ENCODE peak calls at places on chromosomes 7 and 10, in four cellular contexts. O is HL-60, G is heart right ventricle, E is dorsolateral prefrontal cortex. A is an unnamed sample.

GRCh38 chr10:106938448-106939014 is 226.0 kb downstream of the SORCS1 start:
- DNase-seq in O (no peak), G (no peak), E (no peak), A (no peak)

GRCh38 chr10:133162178-133162909 is 2.3 kb downstream of the KNDC1 start:
- DNase-seq in O (no peak), G (no peak), E (no peak), A (no peak)

GRCh38 chr10:70537398-70538194 is 59.0 kb downstream of the PALD1 start:
- DNase-seq in O (no peak), G (no peak), E (no peak), A (peak)

GRCh38 chr7:26574476-26574875 is 282.8 kb downstream of the SNX10 start:
- DNase-seq in O (no peak), G (no peak), E (no peak), A (no peak)

GRCh38 chr7:98215561-98216495 is 4.6 kb downstream of the BHLHA15 start:
- DNase-seq in O (no peak), G (no peak), E (no peak), A (no peak)

GRCh38 chr10:91140995-91141549 is 79.4 kb upstream of the PCGF5 start:
- DNase-seq in O (no peak), G (no peak), E (no peak), A (no peak)

GRCh38 chr7:45601094-45601493 is 26.9 kb downstream of the ADCY1 start:
- DNase-seq in O (no peak), G (no peak), E (no peak), A (no peak)

GRCh38 chr10:20858292-20859124 is 38.6 kb downstream of the NEBL start:
- DNase-seq in O (no peak), G (no peak), E (no peak), A (no peak)

GRCh38 chr10:49498465-49498864 is 40.5 kb downstream of the ERCC6 start:
- DNase-seq in O (no peak), G (no peak), E (no peak), A (no peak)

GRCh38 chr7:157271991-157272324 is 64.8 kb upstream of the DNAJB6 start:
- DNase-seq in O (no peak), G (no peak), E (no peak), A (no peak)

GRCh38 chr7:42106562-42106961 is 130.4 kb downstream of the GLI3 start:
- DNase-seq in O (no peak), G (no peak), E (no peak), A (no peak)

GRCh38 chr7:88597941-88598425 is 161.5 kb upstream of the ZNF804B start:
- DNase-seq in O (no peak), G (no peak), E (no peak), A (no peak)

GRCh38 chr10:132101529-132101928 is 35.8 kb downstream of the JAKMIP3 start:
- DNase-seq in O (no peak), G (no peak), E (peak), A (no peak)

GRCh38 chr10:70478191-70479160 is at the start of gene PALD1:
- DNase-seq in O (peak), G (peak), E (no peak), A (peak)

GRCh38 chr7:54336800-54337199 is 205.4 kb upstream of the VSTM2A start:
- DNase-seq in O (no peak), G (no peak), E (no peak), A (no peak)

GRCh38 chr7:155852426-155853301 is 40.4 kb upstream of the SHH start:
- DNase-seq in O (no peak), G (no peak), E (no peak), A (no peak)

GRCh38 chr7:107111196-107111595 is 57.6 kb upstream of the HBP1 start:
- DNase-seq in O (no peak), G (no peak), E (no peak), A (no peak)

GRCh38 chr10:43170491-43170890 is 32.2 kb downstream of the CSGALNACT2 start:
- DNase-seq in O (no peak), G (no peak), E (no peak), A (no peak)
- TF ChIP-seq CTCF in O (no peak), G (no peak), E (no peak), A (no peak)

GRCh38 chr10:13221572-13221971 is 12.6 kb downstream of the UCMA start:
- DNase-seq in O (no peak), G (no peak), E (no peak), A (no peak)

GRCh38 chr10:13222151-13222550 is 12.0 kb downstream of the UCMA start:
- DNase-seq in O (no peak), G (no peak), E (no peak), A (no peak)

GRCh38 chr10:13222566-13222965 is 11.6 kb downstream of the UCMA start:
- DNase-seq in O (no peak), G (no peak), E (no peak), A (no peak)

GRCh38 chr10:13218878-13219277 is 15.3 kb downstream of the UCMA start:
- DNase-seq in O (no peak), G (no peak), E (no peak), A (no peak)

GRCh38 chr10:13219685-13220670 is 14.2 kb downstream of the UCMA start:
- DNase-seq in O (no peak), G (no peak), E (no peak), A (no peak)
- TF ChIP-seq CTCF in O (no peak), G (no peak), E (no peak), A (no peak)

GRCh38 chr10:26624017-26624416 is 73.5 kb upstream of the PDSS1 start:
- DNase-seq in O (no peak), G (no peak), E (no peak), A (no peak)

GRCh38 chr10:26622891-26623290 is 74.6 kb upstream of the PDSS1 start:
- DNase-seq in O (no peak), G (no peak), E (no peak), A (no peak)

GRCh38 chr10:26626066-26626465 is 71.4 kb upstream of the PDSS1 start:
- DNase-seq in O (no peak), G (no peak), E (no peak), A (no peak)

GRCh38 chr10:26628395-26628794 is 69.1 kb upstream of the PDSS1 start:
- DNase-seq in O (no peak), G (no peak), E (no peak), A (no peak)

GRCh38 chr10:26627320-26627719 is 70.2 kb upstream of the PDSS1 start:
- DNase-seq in O (no peak), G (no peak), E (no peak), A (no peak)
- TF ChIP-seq CTCF in O (no peak), G (no peak), E (no peak), A (no peak)

DNA sequence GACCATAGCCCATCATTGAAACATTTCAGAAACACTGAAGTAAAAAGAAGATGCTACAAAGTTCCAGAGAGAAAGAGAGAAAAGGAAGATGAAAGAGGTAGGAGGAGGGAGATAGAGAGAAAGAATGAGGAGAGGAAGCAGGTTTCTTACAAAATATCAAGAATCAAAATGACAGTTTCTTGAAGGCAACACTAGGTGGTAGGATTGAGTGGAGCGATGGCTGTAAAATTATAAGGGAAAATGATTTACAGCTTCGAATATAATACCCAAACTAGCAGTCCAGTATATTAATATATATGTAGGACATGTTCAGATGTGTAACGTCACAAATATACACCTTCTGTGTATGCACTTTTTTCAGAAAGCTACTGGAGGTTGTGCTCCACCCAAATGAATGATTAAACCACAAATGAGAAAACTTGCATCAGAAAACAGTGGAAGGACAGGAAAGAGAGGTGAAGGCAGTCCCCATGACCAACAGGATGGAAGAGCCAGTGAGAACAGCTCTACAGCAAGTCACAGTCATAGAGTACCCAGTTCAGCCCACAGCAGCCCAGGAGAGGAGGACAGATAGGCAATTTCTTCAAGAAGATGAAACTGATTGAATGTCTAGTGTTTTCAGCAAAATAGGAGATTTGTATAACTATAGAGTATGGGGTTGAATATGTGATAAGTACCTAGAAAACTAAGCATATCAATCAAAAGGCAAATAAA is 151.5 kb upstream of the TARP start:
- DNase-seq in O (no peak), G (no peak), E (no peak), A (no peak)
- TF ChIP-seq CTCF in O (no peak), G (no peak), E (no peak), A (no peak)

GRCh38 chr7:66840316-66840715 is 80.7 kb upstream of the TMEM248 start:
- DNase-seq in O (no peak), G (no peak), E (no peak), A (no peak)

GRCh38 chr7:66832531-66833351 is 88.3 kb upstream of the TMEM248 start:
- DNase-seq in O (no peak), G (no peak), E (no peak), A (no peak)

GRCh38 chr7:66839814-66840213 is 81.2 kb upstream of the TMEM248 start:
- DNase-seq in O (no peak), G (no peak), E (no peak), A (no peak)

GRCh38 chr7:66837661-66838060 is 83.4 kb upstream of the TMEM248 start:
- DNase-seq in O (no peak), G (no peak), E (no peak), A (no peak)

GRCh38 chr7:66837007-66837406 is 84.0 kb upstream of the TMEM248 start:
- DNase-seq in O (peak), G (no peak), E (no peak), A (no peak)
- TF ChIP-seq CTCF in O (peak), G (no peak), E (no peak), A (peak)

GRCh38 chr7:154693646-154694045 is 309.3 kb downstream of the PAXIP1 start:
- DNase-seq in O (no peak), G (no peak), E (no peak), A (no peak)
- TF ChIP-seq CTCF in O (no peak), G (no peak), E (no peak), A (no peak)

DNA sequence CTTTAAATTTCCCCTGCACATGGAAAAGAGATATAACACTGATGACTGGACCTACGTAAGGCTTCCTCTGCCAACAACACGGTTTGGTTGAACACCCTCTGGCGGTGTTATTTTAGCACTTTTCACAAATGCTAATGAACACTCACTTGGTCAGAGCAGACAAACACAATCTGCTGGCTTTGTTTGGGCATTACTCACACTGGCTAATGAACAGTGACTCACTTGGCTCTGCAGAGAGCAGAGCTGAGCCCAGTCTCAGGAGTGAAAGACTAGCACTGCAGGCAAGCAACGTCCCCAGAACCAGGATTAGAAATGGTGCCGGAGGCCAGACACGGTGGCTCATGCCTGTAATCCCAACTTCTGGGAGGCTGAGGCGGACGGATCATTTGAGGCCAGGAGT is 430.8 kb downstream of the PLXNA4 start:
- DNase-seq in O (no peak), G (no peak), E (no peak), A (no peak)
- TF ChIP-seq CTCF in O (no peak), G (no peak), E (no peak), A (no peak)

GRCh38 chr10:18231480-18231879 is 91.3 kb downstream of the CACNB2 start:
- DNase-seq in O (no peak), G (no peak), E (no peak), A (no peak)

GRCh38 chr10:18235477-18235876 is 95.3 kb downstream of the CACNB2 start:
- DNase-seq in O (no peak), G (no peak), E (no peak), A (no peak)

GRCh38 chr10:18230794-18231193 is 90.6 kb downstream of the CACNB2 start:
- DNase-seq in O (no peak), G (no peak), E (no peak), A (no peak)

GRCh38 chr10:18229839-18230238 is 89.6 kb downstream of the CACNB2 start:
- DNase-seq in O (no peak), G (no peak), E (no peak), A (no peak)

DNA sequence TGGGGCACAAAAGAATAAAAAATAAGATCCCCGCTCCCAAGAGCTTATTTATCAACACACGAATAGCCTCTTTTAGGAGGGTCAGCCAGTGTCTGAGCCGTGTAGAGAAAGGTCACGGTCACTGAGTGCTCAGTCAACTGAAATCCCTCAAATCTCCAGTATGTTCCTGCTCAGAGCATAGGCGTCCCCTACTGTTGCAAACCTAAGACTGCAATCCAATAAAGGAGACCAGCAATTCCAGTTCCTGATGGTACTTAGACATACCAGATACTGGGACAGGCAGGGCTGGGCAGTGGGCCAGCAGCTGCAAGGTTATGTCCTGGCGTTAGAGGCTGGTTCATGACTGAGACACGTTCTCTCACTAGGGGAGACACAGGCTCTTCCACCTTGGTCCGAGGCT is 93.6 kb downstream of the CACNB2 start:
- DNase-seq in O (no peak), G (peak), E (no peak), A (no peak)
- TF ChIP-seq CTCF in O (no peak), G (peak), E (no peak), A (peak)

GRCh38 chr10:77082601-77083252 is 554.9 kb downstream of the KCNMA1 start:
- DNase-seq in O (no peak), G (no peak), E (no peak), A (no peak)
- TF ChIP-seq CTCF in O (no peak), G (no peak), E (no peak), A (no peak)

A was measured in D721Med.